ENCODE peak calls at places on chromosomes 7 and 10, in four cellular contexts. P is GM12878, V is K562, A is HepG2. X is an unnamed sample.

GRCh38 chr7:105985821-105986220 is 22.8 kb downstream of the CDHR3 start:
- DNase-seq in V (no peak), P (no peak), A (no peak), X (no peak)

GRCh38 chr10:36053271-36053670 is 411.2 kb upstream of the FZD8 start:
- DNase-seq in A (no peak), V (no peak), P (no peak), X (no peak)

GRCh38 chr10:75472685-75473084 is 41.3 kb downstream of the LRMDA start:
- DNase-seq in A (no peak), V (no peak), P (no peak), X (no peak)

GRCh38 chr7:77199008-77199966 is at the start of gene FGL2:
- DNase-seq in V (no peak), A (no peak), P (no peak), X (peak)

GRCh38 chr10:102726274-102726673 is 11.8 kb downstream of the SFXN2 start:
- DNase-seq in A (no peak), P (no peak), V (no peak), X (no peak)

GRCh38 chr7:146654048-146654447 is 537.4 kb downstream of the CNTNAP2 start:
- DNase-seq in V (no peak), A (no peak), P (no peak), X (no peak)

GRCh38 chr10:51074238-51075028 is at the start of gene PRKG1:
- DNase-seq in A (peak), P (no peak), V (no peak), X (peak)

GRCh38 chr7:31129067-31129466 is 77.0 kb downstream of the ADCYAP1R1 start:
- DNase-seq in P (no peak), A (no peak), V (no peak), X (no peak)

GRCh38 chr10:24727811-24728210 is 4.1 kb upstream of the ARHGAP21 start:
- DNase-seq in V (no peak), A (no peak), P (no peak), X (peak)

GRCh38 chr7:31100445-31100844 is 48.3 kb downstream of the ADCYAP1R1 start:
- DNase-seq in A (no peak), P (no peak), V (no peak), X (no peak)

GRCh38 chr7:35819954-35820703 is 19.3 kb downstream of the SEPTIN7 start:
- DNase-seq in P (no peak), A (no peak), V (no peak), X (no peak)

GRCh38 chr7:153433223-153433622 is 619.0 kb upstream of the DPP6 start:
- DNase-seq in A (no peak), P (no peak), V (no peak), X (no peak)
- TF ChIP-seq CBFB in A (no peak), P (no peak), V (no peak), X (no peak)

DNA sequence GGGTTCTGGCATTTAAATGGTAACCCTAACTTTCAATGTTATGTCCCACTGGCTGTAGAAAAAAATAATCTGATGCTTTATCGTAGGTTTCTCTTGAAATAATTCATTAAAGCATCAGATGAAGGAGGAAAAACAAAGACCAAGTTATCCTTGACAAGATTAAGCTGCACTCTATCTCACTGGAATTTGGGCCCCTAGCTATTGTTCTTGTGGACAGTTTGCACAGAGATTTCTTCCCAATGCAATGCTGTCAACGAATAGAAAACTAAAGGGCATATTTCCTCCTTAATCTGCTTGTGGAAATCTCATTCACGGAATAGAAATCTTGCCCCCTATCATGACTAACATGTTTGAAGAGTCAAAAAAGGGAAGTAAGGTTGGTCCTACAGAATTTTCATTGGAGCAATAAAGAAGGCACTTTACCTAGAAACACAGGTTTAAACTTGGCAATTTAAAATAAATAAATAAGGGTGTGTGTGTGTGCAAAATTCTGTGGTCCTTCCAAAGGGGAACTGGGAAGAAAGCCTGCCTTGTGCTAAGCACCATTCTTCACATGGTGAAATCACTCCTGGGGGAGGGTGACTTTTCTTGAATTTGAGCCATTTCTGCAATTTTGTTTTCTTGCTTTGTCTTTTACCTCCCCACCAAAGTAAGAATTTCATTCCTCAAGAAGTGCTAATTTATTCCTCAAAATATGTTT is 242.8 kb downstream of the GLI3 start:
- DNase-seq in P (no peak), A (no peak), V (no peak), X (no peak)
- TF ChIP-seq CBFB in P (no peak), A (no peak), V (no peak), X (no peak)

GRCh38 chr7:7972128-7972527 is 3.5 kb downstream of the GLCCI1 start:
- DNase-seq in A (no peak), V (no peak), P (no peak), X (no peak)

GRCh38 chr7:7969306-7970112 is 913 bp downstream of the GLCCI1 start:
- DNase-seq in V (no peak), A (no peak), P (no peak), X (peak)

GRCh38 chr7:7971308-7972040 is 2.9 kb downstream of the GLCCI1 start:
- DNase-seq in A (no peak), V (no peak), P (no peak), X (no peak)

GRCh38 chr7:7970113-7970619 is 1.6 kb downstream of the GLCCI1 start:
- DNase-seq in A (no peak), P (no peak), V (no peak), X (no peak)

GRCh38 chr7:7970620-7971307 is 2.2 kb downstream of the GLCCI1 start:
- DNase-seq in V (no peak), P (no peak), A (no peak), X (no peak)
- TF ChIP-seq CBFB in V (no peak), P (no peak), A (no peak), X (no peak)

GRCh38 chr10:100887761-100888296 is 24.9 kb upstream of the SLF2 start:
- DNase-seq in P (no peak), A (no peak), V (no peak), X (no peak)

GRCh38 chr10:100888957-100889356 is 23.8 kb upstream of the SLF2 start:
- DNase-seq in P (no peak), A (no peak), V (no peak), X (no peak)

GRCh38 chr10:100890141-100890695 is 22.5 kb upstream of the SLF2 start:
- DNase-seq in V (no peak), A (no peak), P (no peak), X (no peak)

GRCh38 chr10:100889546-100889945 is 23.2 kb upstream of the SLF2 start:
- DNase-seq in A (no peak), V (no peak), P (no peak), X (no peak)

GRCh38 chr10:100890696-100891271 is 22.0 kb upstream of the SLF2 start:
- DNase-seq in P (no peak), V (no peak), A (peak), X (no peak)
- TF ChIP-seq CBFB in P (no peak), V (no peak), A (no peak), X (no peak)